ENCODE peak calls at places on chromosomes 1 and 21, in four cellular contexts. One of them, this sample, is unnamed.

GRCh38 chr1:181676269-181676668 is 193.0 kb downstream of the CACNA1E start:
- DNase-seq in HCT116: peak
- DNase-seq in suprapubic skin: no peak
- DNase-seq in pancreas: no peak
- DNase-seq in this sample: peak

GRCh38 chr1:178490136-178490535 is 6.6 kb downstream of the CLEC20A start:
- DNase-seq in HCT116: no peak
- DNase-seq in suprapubic skin: no peak
- DNase-seq in pancreas: no peak
- DNase-seq in this sample: no peak

GRCh38 chr1:153428790-153429189 is 12.5 kb downstream of the S100A7A start:
- DNase-seq in HCT116: no peak
- DNase-seq in suprapubic skin: peak
- DNase-seq in pancreas: no peak
- DNase-seq in this sample: no peak

GRCh38 chr1:63813829-63814277 is 40.0 kb downstream of the ROR1 start:
- DNase-seq in HCT116: no peak
- DNase-seq in suprapubic skin: no peak
- DNase-seq in pancreas: no peak
- DNase-seq in this sample: peak

GRCh38 chr1:118535901-118536300 is 350.9 kb upstream of the SPAG17 start:
- DNase-seq in HCT116: no peak
- DNase-seq in suprapubic skin: no peak
- DNase-seq in pancreas: no peak
- DNase-seq in this sample: no peak

GRCh38 chr1:223066415-223066814 is 76.6 kb downstream of the TLR5 start:
- DNase-seq in HCT116: no peak
- DNase-seq in suprapubic skin: no peak
- DNase-seq in pancreas: no peak
- DNase-seq in this sample: no peak

GRCh38 chr1:34740161-34740875 is 14.5 kb upstream of the GJB5 start:
- DNase-seq in HCT116: no peak
- DNase-seq in suprapubic skin: no peak
- DNase-seq in pancreas: no peak
- DNase-seq in this sample: no peak

GRCh38 chr1:31796707-31797106 is 19.1 kb downstream of the SPOCD1 start:
- DNase-seq in HCT116: no peak
- DNase-seq in suprapubic skin: peak
- DNase-seq in pancreas: peak
- DNase-seq in this sample: no peak

GRCh38 chr1:191839891-191840290 is 318.4 kb upstream of the RGS18 start:
- DNase-seq in HCT116: no peak
- DNase-seq in suprapubic skin: no peak
- DNase-seq in pancreas: no peak
- DNase-seq in this sample: no peak

GRCh38 chr21:19609611-19610010 is 1206.0 kb upstream of the TMPRSS15 start:
- DNase-seq in HCT116: no peak
- DNase-seq in suprapubic skin: no peak
- DNase-seq in pancreas: no peak
- DNase-seq in this sample: no peak

GRCh38 chr1:200139661-200140250 is 112.2 kb downstream of the NR5A2 start:
- DNase-seq in HCT116: peak
- DNase-seq in suprapubic skin: no peak
- DNase-seq in pancreas: no peak
- DNase-seq in this sample: peak

GRCh38 chr1:39566441-39567137 is 10.0 kb downstream of the PABPC4 start:
- DNase-seq in HCT116: no peak
- DNase-seq in suprapubic skin: no peak
- DNase-seq in pancreas: peak
- DNase-seq in this sample: no peak

GRCh38 chr1:7650801-7651200 is 120.3 kb upstream of the VAMP3 start:
- DNase-seq in HCT116: no peak
- DNase-seq in suprapubic skin: no peak
- DNase-seq in pancreas: no peak
- DNase-seq in this sample: no peak

GRCh38 chr1:116574581-116575291 is 3.9 kb upstream of the CD58 start:
- DNase-seq in HCT116: peak
- DNase-seq in suprapubic skin: no peak
- DNase-seq in pancreas: no peak
- DNase-seq in this sample: peak

GRCh38 chr1:48160486-48161132 is 61.9 kb upstream of the SLC5A9 start:
- DNase-seq in HCT116: no peak
- DNase-seq in suprapubic skin: no peak
- DNase-seq in pancreas: no peak
- DNase-seq in this sample: no peak

GRCh38 chr1:42765832-42766722 is 751 bp downstream of the P3H1 start:
- DNase-seq in HCT116: peak
- DNase-seq in suprapubic skin: no peak
- DNase-seq in pancreas: peak
- DNase-seq in this sample: no peak

GRCh38 chr1:230797376-230798186 is 50.4 kb downstream of the CAPN9 start:
- DNase-seq in HCT116: peak
- DNase-seq in suprapubic skin: peak
- DNase-seq in pancreas: peak
- DNase-seq in this sample: no peak

GRCh38 chr21:34271452-34271851 is 92.4 kb upstream of the KCNE2 start:
- DNase-seq in HCT116: no peak
- DNase-seq in suprapubic skin: no peak
- DNase-seq in pancreas: no peak
- DNase-seq in this sample: no peak

GRCh38 chr1:10694633-10695627 is 101.5 kb downstream of the CASZ1 start:
- DNase-seq in HCT116: peak
- DNase-seq in suprapubic skin: peak
- DNase-seq in pancreas: peak
- DNase-seq in this sample: peak

GRCh38 chr1:226639631-226640061 is 91.1 kb downstream of the STUM start:
- DNase-seq in HCT116: no peak
- DNase-seq in suprapubic skin: no peak
- DNase-seq in pancreas: peak
- DNase-seq in this sample: no peak

GRCh38 chr1:2205191-2205952 is 10.8 kb upstream of the FAAP20 start:
- DNase-seq in HCT116: peak
- DNase-seq in suprapubic skin: peak
- DNase-seq in pancreas: peak
- DNase-seq in this sample: no peak

GRCh38 chr1:38507563-38507962 is 352.0 kb downstream of the RRAGC start:
- DNase-seq in HCT116: no peak
- DNase-seq in suprapubic skin: no peak
- DNase-seq in pancreas: no peak
- DNase-seq in this sample: no peak

GRCh38 chr1:182974792-182975191 is 21.8 kb upstream of the SHCBP1L start:
- DNase-seq in HCT116: no peak
- DNase-seq in suprapubic skin: no peak
- DNase-seq in pancreas: no peak
- DNase-seq in this sample: no peak

GRCh38 chr1:40593449-40594186 is 62.2 kb downstream of the ZNF684 start:
- DNase-seq in HCT116: no peak
- DNase-seq in suprapubic skin: no peak
- DNase-seq in pancreas: no peak
- DNase-seq in this sample: no peak

GRCh38 chr1:145963218-145964019 is 956 bp downstream of the ANKRD34A start:
- DNase-seq in HCT116: no peak
- DNase-seq in suprapubic skin: no peak
- DNase-seq in pancreas: no peak
- DNase-seq in this sample: no peak

GRCh38 chr1:90336552-90337324 is 341.8 kb downstream of the ZNF326 start:
- DNase-seq in HCT116: no peak
- DNase-seq in suprapubic skin: no peak
- DNase-seq in pancreas: no peak
- DNase-seq in this sample: no peak

GRCh38 chr1:112998592-112999235 is 42.7 kb upstream of the SLC16A1 start:
- DNase-seq in HCT116: no peak
- DNase-seq in suprapubic skin: no peak
- DNase-seq in pancreas: no peak
- DNase-seq in this sample: no peak

GRCh38 chr1:205664399-205665108 is 15.8 kb downstream of the SLC45A3 start:
- DNase-seq in HCT116: peak
- DNase-seq in suprapubic skin: no peak
- DNase-seq in pancreas: no peak
- DNase-seq in this sample: peak

GRCh38 chr1:16236091-16236494 is 890 bp downstream of the CPLANE2 start:
- DNase-seq in HCT116: peak
- DNase-seq in suprapubic skin: no peak
- DNase-seq in pancreas: no peak
- DNase-seq in this sample: peak

GRCh38 chr1:224559971-224560728 is 56.0 kb upstream of the CNIH3 start:
- DNase-seq in HCT116: no peak
- DNase-seq in suprapubic skin: no peak
- DNase-seq in pancreas: no peak
- DNase-seq in this sample: no peak

GRCh38 chr1:209250970-209251636 is 332.4 kb upstream of the CAMK1G start:
- DNase-seq in HCT116: no peak
- DNase-seq in suprapubic skin: no peak
- DNase-seq in pancreas: no peak
- DNase-seq in this sample: no peak

GRCh38 chr1:225848044-225848955 is 33.9 kb downstream of the TMEM63A start:
- DNase-seq in HCT116: no peak
- DNase-seq in suprapubic skin: no peak
- DNase-seq in pancreas: no peak
- DNase-seq in this sample: peak

GRCh38 chr1:108719654-108720435 is 7.1 kb downstream of the FNDC7 start:
- DNase-seq in HCT116: peak
- DNase-seq in suprapubic skin: no peak
- DNase-seq in pancreas: no peak
- DNase-seq in this sample: no peak

GRCh38 chr1:118978914-118979701 is 9.0 kb downstream of the TBX15 start:
- DNase-seq in HCT116: no peak
- DNase-seq in suprapubic skin: no peak
- DNase-seq in pancreas: no peak
- DNase-seq in this sample: peak

GRCh38 chr1:227661495-227661894 is 73.6 kb downstream of the JMJD4 start:
- DNase-seq in HCT116: no peak
- DNase-seq in suprapubic skin: no peak
- DNase-seq in pancreas: no peak
- DNase-seq in this sample: no peak
- TF ChIP-seq CTCF in HCT116: no peak
- TF ChIP-seq CTCF in suprapubic skin: no peak
- TF ChIP-seq CTCF in pancreas: no peak
- TF ChIP-seq CTCF in this sample: no peak

GRCh38 chr1:201763439-201764140 is 65.4 kb upstream of the IPO9 start:
- DNase-seq in HCT116: no peak
- DNase-seq in suprapubic skin: no peak
- DNase-seq in pancreas: no peak
- DNase-seq in this sample: no peak
- TF ChIP-seq CTCF in HCT116: no peak
- TF ChIP-seq CTCF in suprapubic skin: no peak
- TF ChIP-seq CTCF in pancreas: no peak
- TF ChIP-seq CTCF in this sample: no peak

DNA sequence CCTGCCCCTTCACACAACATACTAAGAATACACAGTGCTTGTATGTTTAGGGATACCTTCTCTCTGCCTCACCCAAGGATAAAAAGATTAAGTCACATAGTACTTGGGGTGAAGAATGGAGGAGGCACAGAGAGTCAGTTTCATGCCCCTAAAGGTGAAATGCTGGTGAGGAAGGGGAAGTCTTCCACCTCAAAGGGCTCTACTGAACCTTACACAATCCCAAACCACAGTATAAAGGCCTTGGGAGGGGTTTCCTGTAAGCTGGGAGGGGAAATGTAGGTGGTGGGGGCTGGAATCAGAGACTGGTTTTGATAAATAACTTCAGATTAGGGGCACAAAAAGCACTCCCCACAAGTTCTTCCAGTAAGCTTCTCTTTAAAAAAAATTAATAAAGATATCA is 3.5 kb downstream of the MINDY1 start:
- DNase-seq in HCT116: no peak
- DNase-seq in suprapubic skin: no peak
- DNase-seq in pancreas: no peak
- DNase-seq in this sample: no peak
- TF ChIP-seq CTCF in HCT116: no peak
- TF ChIP-seq CTCF in suprapubic skin: no peak
- TF ChIP-seq CTCF in pancreas: no peak
- TF ChIP-seq CTCF in this sample: no peak

DNA sequence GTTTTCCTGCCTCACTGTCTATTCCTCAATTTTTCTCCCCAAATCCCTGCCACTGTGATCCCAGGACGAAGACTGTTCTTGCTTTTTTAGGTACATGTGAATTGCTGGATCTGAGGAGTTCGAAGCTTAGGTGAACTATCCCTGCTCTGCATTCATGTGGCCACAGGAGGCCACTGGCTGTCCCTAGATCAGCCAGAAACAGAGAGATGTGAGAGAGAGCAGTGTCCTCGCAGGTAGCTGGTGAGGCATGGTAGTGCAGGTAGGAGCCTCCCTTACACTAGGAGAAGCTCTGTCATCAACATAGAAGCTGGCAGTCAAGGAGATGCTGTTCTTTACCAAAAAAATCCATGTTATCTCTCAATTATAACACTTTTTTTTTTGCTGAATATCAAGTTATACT is 71.5 kb downstream of the USP24 start:
- DNase-seq in HCT116: peak
- DNase-seq in suprapubic skin: no peak
- DNase-seq in pancreas: no peak
- DNase-seq in this sample: no peak
- TF ChIP-seq CTCF in HCT116: peak
- TF ChIP-seq CTCF in suprapubic skin: no peak
- TF ChIP-seq CTCF in pancreas: no peak
- TF ChIP-seq CTCF in this sample: peak

DNA sequence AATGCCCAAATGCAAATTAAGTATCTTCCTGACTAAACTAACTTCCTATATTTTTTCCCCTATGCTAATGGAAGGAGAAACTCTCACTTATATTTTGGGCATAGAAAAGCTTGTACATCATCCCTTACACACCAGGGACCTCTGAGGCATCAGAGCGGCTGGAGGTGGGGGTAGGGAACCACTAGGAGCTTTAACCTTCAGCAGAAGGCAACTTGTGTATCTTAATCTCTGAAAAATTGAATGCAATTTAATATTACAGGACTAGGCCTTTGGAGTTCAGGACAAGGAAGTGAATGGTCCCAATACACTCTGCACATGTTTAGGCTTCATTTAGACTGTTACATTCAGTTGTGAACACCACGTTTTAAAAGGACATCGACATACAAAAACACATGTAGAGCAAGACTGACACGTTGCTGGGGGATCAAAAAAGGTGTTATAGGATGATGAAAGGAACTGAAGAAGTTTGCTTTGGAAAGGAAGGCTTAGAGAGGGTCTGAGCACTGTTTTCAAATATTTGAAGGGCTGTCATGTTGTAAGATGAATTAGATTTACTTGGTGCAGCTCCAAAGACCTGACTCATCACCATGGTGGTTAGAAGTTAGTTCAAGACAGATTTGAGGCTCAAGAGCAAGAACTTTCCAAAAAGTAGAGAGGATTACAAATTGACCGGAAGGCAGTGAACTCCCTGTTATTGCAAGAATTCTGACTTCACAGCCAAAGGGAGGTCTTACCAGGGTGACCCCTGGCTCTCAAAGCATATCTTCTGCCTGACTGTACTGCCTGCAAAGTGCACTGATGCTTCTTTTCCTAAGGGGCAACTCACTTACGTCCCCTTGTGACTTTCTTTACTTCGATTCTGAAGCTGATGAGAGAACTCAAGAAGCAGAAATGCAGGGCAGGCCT is 86.1 kb downstream of the NAV1 start:
- DNase-seq in HCT116: no peak
- DNase-seq in suprapubic skin: no peak
- DNase-seq in pancreas: no peak
- DNase-seq in this sample: no peak
- TF ChIP-seq CTCF in HCT116: no peak
- TF ChIP-seq CTCF in suprapubic skin: no peak
- TF ChIP-seq CTCF in pancreas: no peak
- TF ChIP-seq CTCF in this sample: no peak

This sample was measured in GM13977.